ENCODE peak calls at places on chromosome 14, in four cellular contexts. F is stimulated activated CD4-positive, alpha-beta T cell treated with anti-CD3 and anti-CD28 coated beads, TNF-alpha, amount 100 ng/mL, for 4 hours; C is IMR-90; N is upper lobe of right lung. B is an unnamed sample.

GRCh38 chr14:101716956-101717662 is 44.4 kb upstream of the PPP2R5C start:
- DNase-seq in N (no peak), C (no peak), F (no peak), B (no peak)

GRCh38 chr14:41146391-41146790 is 460.3 kb upstream of the LRFN5 start:
- DNase-seq in C (no peak), F (no peak), N (no peak), B (no peak)

GRCh38 chr14:37592288-37593274 is 2.5 kb downstream of the FOXA1 start:
- DNase-seq in C (no peak), N (peak), F (no peak), B (no peak)

GRCh38 chr14:84029246-84029645 is 1500.7 kb upstream of the FLRT2 start:
- DNase-seq in C (no peak), N (no peak), F (no peak), B (no peak)

GRCh38 chr14:61568572-61569011 is 126.7 kb upstream of the HIF1A start:
- DNase-seq in N (peak), F (peak), C (no peak), B (no peak)

GRCh38 chr14:95299271-95299670 is 20.4 kb downstream of the CLMN start:
- DNase-seq in F (no peak), N (no peak), C (no peak), B (no peak)

GRCh38 chr14:32933623-32933942 is 5.1 kb upstream of the NPAS3 start:
- DNase-seq in N (no peak), F (no peak), C (no peak), B (no peak)

GRCh38 chr14:77489051-77489450 is 9.6 kb downstream of the ISM2 start:
- DNase-seq in F (no peak), C (no peak), N (no peak), B (no peak)

GRCh38 chr14:103765526-103765925 is 49.9 kb downstream of the ZFYVE21 start:
- DNase-seq in N (no peak), C (no peak), F (no peak), B (no peak)

GRCh38 chr14:101075025-101075800 is 171.7 kb upstream of the RTL1 start:
- DNase-seq in F (no peak), C (no peak), N (peak), B (peak)

GRCh38 chr14:70052990-70053389 is 135.8 kb downstream of the SLC8A3 start:
- DNase-seq in N (no peak), F (no peak), C (peak), B (no peak)

GRCh38 chr14:54567634-54568561 is 970 bp downstream of the SAMD4A start:
- DNase-seq in C (no peak), F (no peak), N (peak), B (no peak)

GRCh38 chr14:76500011-76500410 is 124.1 kb downstream of the ESRRB start:
- DNase-seq in F (no peak), N (no peak), C (peak), B (no peak)

GRCh38 chr14:20652996-20653975 is 11.8 kb upstream of the OR6S1 start:
- DNase-seq in C (peak), F (no peak), N (no peak), B (no peak)

GRCh38 chr14:103521438-103521961 is 1.1 kb downstream of the CKB start:
- DNase-seq in N (no peak), F (no peak), C (no peak), B (peak)

GRCh38 chr14:61282746-61283145 is 1.6 kb upstream of the TMEM30B start:
- DNase-seq in C (no peak), F (no peak), N (no peak), B (no peak)

GRCh38 chr14:102737402-102738372 is 39.6 kb upstream of the TRAF3 start:
- DNase-seq in F (no peak), N (peak), C (no peak), B (peak)

GRCh38 chr14:35965425-35965824 is 139.3 kb downstream of the BRMS1L start:
- DNase-seq in C (no peak), F (no peak), N (no peak), B (no peak)

GRCh38 chr14:87629788-87630187 is 363.2 kb downstream of the GALC start:
- DNase-seq in F (no peak), N (no peak), C (no peak), B (no peak)

GRCh38 chr14:81452766-81453165 is 52.6 kb upstream of the STON2 start:
- DNase-seq in N (no peak), C (no peak), F (no peak), B (no peak)

GRCh38 chr14:39276005-39276404 is 42.3 kb downstream of the MIA2 start:
- DNase-seq in N (no peak), F (no peak), C (no peak), B (no peak)

GRCh38 chr14:69673099-69673498 is 61.7 kb downstream of the SUSD6 start:
- DNase-seq in N (no peak), F (no peak), C (no peak), B (no peak)

GRCh38 chr14:89276424-89276975 is 140.5 kb downstream of the FOXN3 start:
- DNase-seq in F (peak), C (peak), N (peak), B (no peak)

GRCh38 chr14:79899610-79900009 is 311.7 kb downstream of the DIO2 start:
- DNase-seq in F (no peak), N (no peak), C (no peak), B (no peak)

B was measured in chondrocyte.